ENCODE peak calls at places on chromosomes 4 and X, in four cellular contexts. One of them, this sample, is unnamed. For H3K79me2, the result is how much of the 10 kb centered on the place peaks cover.

GRCh38 chr4:86939737-86940141 is 4.9 kb downstream of the AFF1 start:
- DNase-seq in GM12878: peak
- DNase-seq in K562: no peak
- DNase-seq in SK-N-SH: no peak
- DNase-seq in this sample: no peak

GRCh38 chrX:1657367-1658082 is 42.7 kb downstream of the ASMT start:
- DNase-seq in K562: no peak
- DNase-seq in SK-N-SH: no peak
- DNase-seq in GM12878: peak
- DNase-seq in this sample: no peak

GRCh38 chrX:107204063-107204605 is 2.1 kb downstream of the NUP62CL start:
- DNase-seq in K562: no peak
- DNase-seq in SK-N-SH: no peak
- DNase-seq in GM12878: no peak
- DNase-seq in this sample: no peak

GRCh38 chr4:6929735-6930464 is 20.3 kb downstream of the TBC1D14 start:
- DNase-seq in GM12878: no peak
- DNase-seq in K562: no peak
- DNase-seq in SK-N-SH: no peak
- DNase-seq in this sample: peak

GRCh38 chr4:67019670-67020069 is 525.6 kb downstream of the CENPC start:
- DNase-seq in GM12878: no peak
- DNase-seq in SK-N-SH: no peak
- DNase-seq in K562: no peak
- DNase-seq in this sample: no peak

GRCh38 chrX:150465856-150466775 is 102.3 kb upstream of the MTM1 start:
- DNase-seq in SK-N-SH: no peak
- DNase-seq in K562: no peak
- DNase-seq in GM12878: no peak
- DNase-seq in this sample: no peak

GRCh38 chr4:38612996-38613395 is 51.0 kb upstream of the KLF3 start:
- DNase-seq in GM12878: no peak
- DNase-seq in SK-N-SH: no peak
- DNase-seq in K562: no peak
- DNase-seq in this sample: no peak

GRCh38 chr4:121938282-121939092 is 13.4 kb downstream of the TRPC3 start:
- DNase-seq in K562: no peak
- DNase-seq in SK-N-SH: no peak
- DNase-seq in GM12878: no peak
- DNase-seq in this sample: peak

GRCh38 chr4:54276633-54277426 is 47.7 kb downstream of the PDGFRA start:
- DNase-seq in K562: no peak
- DNase-seq in SK-N-SH: no peak
- DNase-seq in GM12878: no peak
- DNase-seq in this sample: no peak

GRCh38 chr4:26157541-26157940 is 163.3 kb upstream of the RBPJ start:
- DNase-seq in GM12878: no peak
- DNase-seq in SK-N-SH: no peak
- DNase-seq in K562: no peak
- DNase-seq in this sample: no peak

GRCh38 chr4:100366213-100366612 is 151.6 kb downstream of the EMCN start:
- DNase-seq in GM12878: peak
- DNase-seq in SK-N-SH: no peak
- DNase-seq in K562: no peak
- DNase-seq in this sample: no peak

GRCh38 chr4:100098681-100099080 is 91.6 kb downstream of the DDIT4L start:
- DNase-seq in SK-N-SH: no peak
- DNase-seq in K562: no peak
- DNase-seq in GM12878: no peak
- DNase-seq in this sample: no peak

GRCh38 chr4:988726-989721 is 2.2 kb downstream of the IDUA start:
- DNase-seq in SK-N-SH: no peak
- DNase-seq in GM12878: no peak
- DNase-seq in K562: no peak
- DNase-seq in this sample: no peak

GRCh38 chrX:150486011-150486410 is 82.4 kb upstream of the MTM1 start:
- DNase-seq in K562: peak
- DNase-seq in SK-N-SH: peak
- DNase-seq in GM12878: no peak
- DNase-seq in this sample: peak

GRCh38 chr4:89023140-89023539 is 33.8 kb downstream of the FAM13A start:
- DNase-seq in GM12878: no peak
- DNase-seq in SK-N-SH: no peak
- DNase-seq in K562: no peak
- DNase-seq in this sample: no peak

GRCh38 chr4:1021386-1022050 is 10.1 kb downstream of the FGFRL1 start:
- DNase-seq in SK-N-SH: no peak
- DNase-seq in GM12878: peak
- DNase-seq in K562: no peak
- DNase-seq in this sample: no peak

GRCh38 chrX:115018040-115018647 is 728 bp upstream of the IL13RA2 start:
- DNase-seq in SK-N-SH: no peak
- DNase-seq in K562: no peak
- DNase-seq in GM12878: no peak
- DNase-seq in this sample: no peak

GRCh38 chr4:182277402-182277801 is 34.2 kb downstream of the TENM3 start:
- DNase-seq in K562: no peak
- DNase-seq in GM12878: no peak
- DNase-seq in SK-N-SH: no peak
- DNase-seq in this sample: no peak

GRCh38 chr4:55733874-55734437 is 85.6 kb upstream of the EXOC1L start:
- DNase-seq in GM12878: no peak
- DNase-seq in SK-N-SH: peak
- DNase-seq in K562: peak
- DNase-seq in this sample: peak

GRCh38 chrX:38668788-38669187 is 107.4 kb downstream of the TSPAN7 start:
- DNase-seq in SK-N-SH: no peak
- DNase-seq in GM12878: no peak
- DNase-seq in K562: no peak
- DNase-seq in this sample: no peak

GRCh38 chrX:56788717-56789122 is 59.7 kb downstream of the NBDY start:
- DNase-seq in GM12878: no peak
- DNase-seq in K562: no peak
- DNase-seq in SK-N-SH: no peak
- DNase-seq in this sample: peak

GRCh38 chr4:4386296-4386735 is 586 bp upstream of the NSG1 start:
- DNase-seq in GM12878: no peak
- DNase-seq in K562: peak
- DNase-seq in SK-N-SH: peak
- DNase-seq in this sample: no peak

GRCh38 chrX:1281511-1281910 is 12.9 kb downstream of the CSF2RA start:
- DNase-seq in K562: no peak
- DNase-seq in GM12878: no peak
- DNase-seq in SK-N-SH: no peak
- DNase-seq in this sample: no peak

GRCh38 chr4:106079616-106080015 is 184.3 kb downstream of the NPNT start:
- DNase-seq in GM12878: no peak
- DNase-seq in SK-N-SH: no peak
- DNase-seq in K562: no peak
- DNase-seq in this sample: no peak

GRCh38 chrX:72011734-72012133 is 101.1 kb downstream of the NHSL2 start:
- DNase-seq in GM12878: no peak
- DNase-seq in SK-N-SH: no peak
- DNase-seq in K562: no peak
- DNase-seq in this sample: no peak

GRCh38 chr4:77385124-77385969 is 220.3 kb upstream of the CXCL13 start:
- DNase-seq in SK-N-SH: peak
- DNase-seq in K562: peak
- DNase-seq in GM12878: peak
- DNase-seq in this sample: peak

GRCh38 chr4:24971192-24971591 is 58.4 kb upstream of the CCDC149 start:
- DNase-seq in SK-N-SH: no peak
- DNase-seq in K562: no peak
- DNase-seq in GM12878: no peak
- DNase-seq in this sample: peak

GRCh38 chr4:83255584-83255983 is 29.0 kb downstream of the COQ2 start:
- DNase-seq in K562: no peak
- DNase-seq in GM12878: no peak
- DNase-seq in SK-N-SH: no peak
- DNase-seq in this sample: no peak
- TF ChIP-seq MXI1 in K562: no peak
- TF ChIP-seq MXI1 in GM12878: no peak
- TF ChIP-seq MXI1 in SK-N-SH: no peak
- TF ChIP-seq MXI1 in this sample: no peak

GRCh38 chr4:18391370-18391728 is 369.8 kb upstream of the LCORL start:
- DNase-seq in SK-N-SH: no peak
- DNase-seq in GM12878: no peak
- DNase-seq in K562: no peak
- DNase-seq in this sample: no peak
- H3K79me2 ChIP-seq in SK-N-SH: under half
- H3K79me2 ChIP-seq in GM12878: under half
- H3K79me2 ChIP-seq in K562: under half
- H3K79me2 ChIP-seq in this sample: under half

DNA sequence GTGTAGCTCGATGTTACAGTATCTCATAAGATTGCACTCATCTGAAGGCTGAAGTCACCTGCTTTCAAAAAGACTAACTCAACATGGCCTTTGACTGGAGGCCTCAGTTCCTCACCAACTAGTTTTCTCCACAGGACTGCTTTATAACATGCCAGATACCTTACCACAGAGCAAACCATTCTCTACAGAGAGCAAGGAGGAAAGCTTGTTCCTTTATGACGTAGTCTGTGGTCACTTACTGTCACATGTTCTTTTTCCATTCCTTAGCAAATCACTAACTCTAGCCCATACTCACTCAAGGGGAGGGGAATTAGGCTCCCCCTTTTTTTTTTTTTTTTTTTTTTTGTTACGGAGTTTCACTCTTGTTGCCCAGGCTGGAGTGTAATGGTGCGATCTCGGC is 3.2 kb downstream of the THAP9 start:
- DNase-seq in K562: no peak
- DNase-seq in SK-N-SH: no peak
- DNase-seq in GM12878: no peak
- DNase-seq in this sample: no peak
- TF ChIP-seq MXI1 in K562: no peak
- TF ChIP-seq MXI1 in SK-N-SH: no peak
- TF ChIP-seq MXI1 in GM12878: no peak
- TF ChIP-seq MXI1 in this sample: no peak

DNA sequence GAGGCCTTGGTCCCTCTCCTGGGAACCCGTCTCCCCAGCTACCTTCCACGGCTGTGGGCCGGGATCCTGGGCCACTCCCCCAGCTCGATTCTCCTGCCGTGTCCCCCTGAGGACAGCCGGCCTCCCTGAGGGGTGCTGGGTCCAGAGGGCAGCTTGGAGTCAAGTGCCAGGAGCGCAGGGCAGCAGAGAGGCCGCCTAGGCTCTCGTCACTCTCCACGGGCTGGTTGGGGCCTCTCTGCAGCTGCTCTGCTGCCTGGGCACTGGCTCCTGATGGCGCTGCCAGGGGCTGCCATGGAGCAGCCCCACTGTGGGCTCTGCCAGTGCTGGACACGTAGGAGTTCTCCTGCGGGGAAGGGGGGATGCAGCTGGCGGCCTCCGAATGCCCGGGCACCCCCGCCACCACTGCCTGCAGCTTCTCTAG is 6.7 kb downstream of the IRAK1 start:
- DNase-seq in SK-N-SH: no peak
- DNase-seq in K562: no peak
- DNase-seq in GM12878: no peak
- DNase-seq in this sample: no peak
- H3K79me2 ChIP-seq in SK-N-SH: under half
- H3K79me2 ChIP-seq in K562: under half
- H3K79me2 ChIP-seq in GM12878: under half
- H3K79me2 ChIP-seq in this sample: under half